ENCODE peak calls at places on chromosome 17, in nine cellular contexts. R, Y, L, K, F, E, P, S and T are unnamed samples.

GRCh38 chr17:72969293-72969692 is 123.2 kb downstream of the SLC39A11 start:
- DNase-seq in L (no peak), K (no peak), S (no peak), R (no peak), Y (no peak), E (no peak), P (no peak), F (no peak), T (no peak)

GRCh38 chr17:77492446-77493237 is 351.9 kb downstream of the SEC14L1 start:
- DNase-seq in F (no peak), P (no peak), Y (no peak), K (no peak), R (no peak), S (no peak), L (no peak), E (no peak), T (peak; percentile 41)

GRCh38 chr17:29178750-29179231 is 1.4 kb downstream of the MYO18A start:
- DNase-seq in Y (no peak), L (peak; percentile 51), R (no peak), F (no peak), S (no peak), K (no peak), P (no peak), E (peak; percentile 14), T (no peak)

GRCh38 chr17:68829211-68829610 is 126.0 kb downstream of the ABCA8 start:
- DNase-seq in K (no peak), R (no peak), L (no peak), F (no peak), P (no peak), Y (no peak), E (no peak), S (no peak), T (no peak)

GRCh38 chr17:50181155-50181554 is 15.3 kb downstream of the SGCA start:
- DNase-seq in R (no peak), F (no peak), S (no peak), Y (no peak), E (peak; percentile 56), K (no peak), P (no peak), L (no peak), T (peak; percentile 20)

GRCh38 chr17:42276609-42277341 is 584 bp upstream of the STAT5B start:
- DNase-seq in Y (no peak), S (no peak), R (peak; percentile 83), P (no peak), K (peak; percentile 57), L (peak; percentile 66), E (peak; percentile 89), F (peak; percentile 74), T (peak; percentile 69)

GRCh38 chr17:12041316-12041715 is 20.6 kb downstream of the MAP2K4 start:
- DNase-seq in Y (peak; percentile 25), K (peak; percentile 27), F (no peak), L (no peak), E (no peak), P (no peak), S (no peak), R (no peak), T (no peak)

GRCh38 chr17:40109471-40109824 is 9.1 kb upstream of the NR1D1 start:
- DNase-seq in L (no peak), F (no peak), R (no peak), E (no peak), Y (no peak), P (no peak), K (no peak), S (no peak), T (no peak)

GRCh38 chr17:5786510-5786875 is 202.2 kb upstream of the NLRP1 start:
- DNase-seq in L (no peak), F (no peak), E (no peak), K (no peak), Y (no peak), S (no peak), P (no peak), R (no peak), T (no peak)

GRCh38 chr17:63760771-63761539 is 12.4 kb downstream of the CCDC47 start:
- DNase-seq in E (no peak), K (no peak), L (no peak), S (no peak), P (no peak), F (no peak), Y (no peak), R (no peak), T (no peak)

GRCh38 chr17:67386965-67387551 is 10.0 kb downstream of the PITPNC1 start:
- DNase-seq in R (no peak), S (peak; percentile 34), K (no peak), P (peak; percentile 78), L (peak; percentile 91), Y (no peak), F (peak; percentile 62), E (peak; percentile 74), T (peak; percentile 58)

GRCh38 chr17:67388986-67389385 is 11.9 kb downstream of the PITPNC1 start:
- DNase-seq in K (no peak), Y (no peak), F (no peak), L (no peak), S (no peak), R (no peak), E (no peak), P (no peak), T (no peak)

GRCh38 chr17:67392111-67392510 is 15.0 kb downstream of the PITPNC1 start:
- DNase-seq in E (no peak), K (no peak), Y (no peak), S (no peak), L (no peak), P (no peak), F (no peak), R (no peak), T (no peak)

GRCh38 chr17:67390646-67391480 is 13.8 kb downstream of the PITPNC1 start:
- DNase-seq in E (peak; percentile 67), L (no peak), P (peak; percentile 67), R (no peak), S (peak; percentile 55), F (no peak), K (peak; percentile 65), Y (peak; percentile 90), T (peak; percentile 52)

DNA sequence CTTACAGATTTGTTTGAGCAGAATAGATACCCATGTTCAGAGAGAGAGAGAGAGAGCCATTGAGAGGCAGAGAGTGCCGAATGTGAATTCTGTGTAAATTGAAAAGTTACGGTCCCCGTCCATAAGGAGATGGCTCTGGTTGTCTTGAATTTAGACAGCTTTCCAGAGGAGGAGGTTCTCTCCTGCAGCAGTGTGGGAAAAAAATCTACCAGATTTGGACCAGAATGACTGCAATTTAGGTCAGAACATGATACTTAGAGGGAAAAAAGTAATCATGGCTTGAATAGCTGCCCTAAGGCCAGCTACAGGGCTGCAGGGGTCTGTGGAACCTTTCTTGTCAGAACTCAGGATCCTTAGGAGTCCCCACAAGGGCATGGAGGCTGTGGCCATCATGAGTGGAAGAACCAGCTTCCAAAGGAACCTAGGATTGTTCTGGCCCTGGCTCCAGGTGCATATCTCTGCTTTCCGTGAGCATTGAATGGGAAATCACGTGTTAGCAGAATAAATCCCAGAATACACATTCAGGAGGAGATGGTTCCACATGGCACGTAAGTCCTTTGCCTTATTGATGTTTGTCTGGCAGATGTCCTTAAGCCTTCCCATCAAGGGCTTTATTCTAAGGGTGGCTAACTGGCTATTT is 13.0 kb downstream of the PITPNC1 start:
- DNase-seq in P (no peak), R (no peak), F (no peak), K (no peak), S (no peak), E (no peak), Y (no peak), L (no peak), T (no peak)
- H3K4me3 ChIP-seq in P (no peak overlapping the region), R (no peak overlapping the region), F (no peak overlapping the region), K (no peak overlapping the region), S (peak overlapping the region; percentile 3), E (no peak overlapping the region), Y (no peak overlapping the region), L (no peak overlapping the region), T (no peak overlapping the region)

GRCh38 chr17:36641877-36642845 is 40.8 kb downstream of the MRM1 start:
- DNase-seq in F (no peak), K (no peak), S (no peak), R (no peak), L (peak; percentile 69), Y (no peak), P (no peak), E (no peak), T (no peak)
- H3K27me3 ChIP-seq in F (peaks cover 98% of the 10 kb centered on the region), K (peaks cover 91% of the 10 kb centered on the region), S (peaks cover 50% of the 10 kb centered on the region), R (no peaks in the 10 kb centered on the region), L (peaks cover 66% of the 10 kb centered on the region), Y (peaks cover 52% of the 10 kb centered on the region), P (peaks cover 27% of the 10 kb centered on the region), E (no peaks in the 10 kb centered on the region), T (peaks cover 85% of the 10 kb centered on the region)

DNA sequence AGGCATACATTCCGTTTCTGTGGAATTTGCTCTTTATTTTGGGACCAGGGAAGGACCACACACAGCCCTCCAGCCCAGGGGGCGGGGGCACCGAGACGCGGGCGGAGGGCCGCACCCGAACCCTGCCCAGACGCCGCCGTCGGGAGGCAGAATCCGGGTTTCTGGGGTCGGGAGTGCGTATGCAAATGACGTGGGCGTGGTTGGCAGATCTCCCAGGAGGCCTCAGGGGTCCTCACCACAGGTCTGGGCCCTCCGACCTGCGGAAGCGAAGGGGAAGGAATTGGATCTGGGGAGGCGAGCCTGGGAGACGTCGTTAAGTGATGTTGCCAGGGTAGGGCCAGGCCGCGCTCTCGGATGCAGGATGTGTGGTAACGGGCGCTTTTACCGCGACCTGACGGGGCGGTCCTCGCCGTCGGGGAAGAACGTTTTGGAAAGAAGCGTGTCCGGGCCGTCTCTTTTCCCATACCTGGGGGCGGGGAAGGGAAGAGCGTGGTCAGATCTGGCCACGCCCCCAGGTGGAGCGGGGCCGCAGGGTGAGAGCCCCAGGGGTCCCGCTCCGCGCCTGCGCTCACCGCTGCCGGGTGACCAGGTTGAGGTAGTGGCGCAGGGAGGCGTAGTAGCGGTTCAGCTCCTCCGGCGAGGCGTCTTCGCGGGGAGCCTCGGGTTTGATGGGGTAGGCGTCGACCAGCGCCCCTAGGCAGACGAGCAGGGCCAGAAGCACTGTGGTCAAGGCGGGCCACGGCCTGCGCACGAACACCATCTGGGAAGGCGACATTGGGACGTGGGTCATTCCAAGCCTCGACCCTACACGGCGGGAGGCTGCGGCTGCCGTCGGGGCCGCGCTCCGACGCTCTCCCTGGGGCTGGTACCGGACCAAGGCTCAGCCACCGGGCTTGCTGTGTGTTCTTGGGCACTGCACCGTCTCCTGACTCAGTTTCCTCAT is 745 bp downstream of the PYY start:
- DNase-seq in E (no peak), S (no peak), Y (no peak), R (no peak), K (no peak), P (no peak), F (no peak), L (peak; percentile 97), T (no peak)
- H3K4me3 ChIP-seq in E (no peak overlapping the region), S (no peak overlapping the region), Y (no peak overlapping the region), R (no peak overlapping the region), K (no peak overlapping the region), P (no peak overlapping the region), F (no peak overlapping the region), L (peak overlapping the region; percentile 91), T (peak overlapping the region; percentile 11)

DNA sequence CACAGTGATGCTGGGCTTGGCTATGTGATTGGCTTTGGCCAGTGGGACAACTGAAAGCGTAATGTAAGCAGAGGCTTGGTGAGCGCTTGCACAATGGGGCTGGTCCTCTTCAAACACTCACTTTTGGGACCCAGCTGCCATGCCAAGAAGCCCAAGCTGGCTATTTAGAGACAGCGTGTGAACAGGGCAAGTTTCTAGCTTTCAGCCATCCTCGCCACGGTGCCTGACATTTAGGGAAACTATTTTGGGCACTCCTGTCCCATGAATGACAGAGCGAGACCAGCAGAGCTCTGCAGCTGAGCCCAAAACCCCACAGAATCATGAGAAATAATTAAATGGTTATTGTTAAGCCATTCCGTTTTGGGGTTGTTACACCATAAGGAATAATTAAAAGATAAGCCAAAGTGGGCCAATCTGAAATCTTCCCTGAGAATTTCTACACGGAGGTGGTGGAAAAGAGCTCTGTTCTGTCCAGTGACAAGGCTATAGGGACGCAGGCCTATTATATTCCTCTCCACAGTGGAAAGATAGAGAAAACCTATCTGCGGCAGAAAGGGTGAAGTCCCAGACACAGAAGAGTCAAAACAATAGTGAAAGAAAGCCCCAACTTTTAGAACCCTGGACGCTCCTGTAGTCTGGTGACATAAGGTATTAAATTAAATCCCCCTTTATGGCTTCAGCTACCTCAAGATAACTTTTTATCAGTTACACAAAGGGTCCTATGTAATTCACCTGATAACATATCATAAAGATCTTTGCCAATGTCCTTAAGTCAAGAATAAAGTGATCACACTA is 10.8 kb upstream of the RPRML start:
- DNase-seq in R (no peak), S (no peak), Y (no peak), K (no peak), F (no peak), E (no peak), L (no peak), P (no peak), T (no peak)
- H3K27me3 ChIP-seq in R (no peaks in the 10 kb centered on the region), S (no peaks in the 10 kb centered on the region), Y (peaks cover 4% of the 10 kb centered on the region), K (peaks cover 23% of the 10 kb centered on the region), F (no peaks in the 10 kb centered on the region), E (no peaks in the 10 kb centered on the region), L (no peaks in the 10 kb centered on the region), P (no peaks in the 10 kb centered on the region), T (no peaks in the 10 kb centered on the region)